ENCODE peak calls at places on chromosomes 16 and 17, in four cellular contexts. Z is IMR-90, I is H9, D is H1. X is an unnamed sample.

GRCh38 chr17:66734544-66734943 is 100.4 kb upstream of the CACNG5 start:
- DNase-seq in Z (no peak), I (no peak), D (no peak), X (no peak)

GRCh38 chr17:37026534-37026875 is 77.8 kb downstream of the AATF start:
- DNase-seq in Z (no peak), I (no peak), D (no peak), X (no peak)

GRCh38 chr17:74680941-74681340 is 31.8 kb downstream of the CD300LF start:
- DNase-seq in Z (no peak), I (no peak), D (no peak), X (no peak)

GRCh38 chr16:78421244-78421661 is 321.8 kb downstream of the WWOX start:
- DNase-seq in Z (no peak), I (no peak), D (no peak), X (peak)

GRCh38 chr17:14923981-14924380 is 341.1 kb downstream of the PMP22 start:
- DNase-seq in Z (peak), I (no peak), D (no peak), X (no peak)

GRCh38 chr17:8153550-8153956 is 1.3 kb upstream of the PER1 start:
- DNase-seq in Z (peak), I (peak), D (no peak), X (peak)

GRCh38 chr17:37564252-37564651 is 45.0 kb downstream of the SYNRG start:
- DNase-seq in Z (no peak), I (no peak), D (no peak), X (no peak)

GRCh38 chr16:55655709-55656694 is at the start of gene SLC6A2:
- DNase-seq in Z (no peak), I (peak), D (peak), X (peak)

GRCh38 chr16:51523400-51523799 is 372.3 kb upstream of the SALL1 start:
- DNase-seq in Z (peak), I (no peak), D (no peak), X (no peak)

GRCh38 chr17:56939869-56940484 is 20.9 kb downstream of the COIL start:
- DNase-seq in Z (peak), I (no peak), D (peak), X (peak)

GRCh38 chr17:65055708-65056638 is 567 bp downstream of the GNA13 start:
- DNase-seq in Z (peak), I (peak), D (no peak), X (peak)

GRCh38 chr17:21285164-21286065 is 904 bp downstream of the MAP2K3 start:
- DNase-seq in Z (peak), I (no peak), D (no peak), X (no peak)

GRCh38 chr17:76796081-76796480 is 58.2 kb downstream of the MFSD11 start:
- DNase-seq in Z (no peak), I (no peak), D (no peak), X (no peak)

GRCh38 chr16:89371386-89371785 is 119.0 kb downstream of the ANKRD11 start:
- DNase-seq in Z (no peak), I (no peak), D (no peak), X (no peak)

GRCh38 chr16:26050489-26050888 is 358.7 kb downstream of the HS3ST4 start:
- DNase-seq in Z (no peak), I (no peak), D (no peak), X (peak)

GRCh38 chr17:17698869-17699351 is 17.7 kb downstream of the RAI1 start:
- DNase-seq in Z (peak), I (peak), D (no peak), X (no peak)

GRCh38 chr17:3555189-3555796 is 2.3 kb downstream of the TRPV3 start:
- DNase-seq in Z (no peak), I (peak), D (no peak), X (no peak)

GRCh38 chr17:76998839-76999238 is 130.6 kb downstream of the MGAT5B start:
- DNase-seq in Z (no peak), I (no peak), D (no peak), X (no peak)

GRCh38 chr16:12688972-12689850 is 114.5 kb downstream of the CPPED1 start:
- DNase-seq in Z (no peak), I (no peak), D (no peak), X (no peak)

GRCh38 chr17:75067856-75068255 is 19.9 kb upstream of the SLC16A5 start:
- DNase-seq in Z (no peak), I (no peak), D (no peak), X (no peak)

GRCh38 chr17:68318103-68318991 is 27.1 kb downstream of the ARSG start:
- DNase-seq in Z (peak), I (no peak), D (no peak), X (no peak)

GRCh38 chr16:57624044-57624688 is 4.3 kb upstream of the ADGRG1 start:
- DNase-seq in Z (peak), I (no peak), D (no peak), X (peak)

GRCh38 chr17:72390675-72391501 is 270.1 kb downstream of the SOX9 start:
- DNase-seq in Z (peak), I (no peak), D (no peak), X (peak)

GRCh38 chr16:69407702-69408323 is 16.6 kb upstream of the CYB5B start:
- DNase-seq in Z (no peak), I (no peak), D (no peak), X (no peak)

GRCh38 chr16:4911831-4912422 is 25.0 kb downstream of the PPL start:
- DNase-seq in Z (peak), I (no peak), D (no peak), X (no peak)

GRCh38 chr17:67278363-67278762 is 33.4 kb upstream of the HELZ start:
- DNase-seq in Z (no peak), I (no peak), D (no peak), X (no peak)

GRCh38 chr17:44854201-44854600 is 6.5 kb downstream of the HIGD1B start:
- DNase-seq in Z (no peak), I (no peak), D (no peak), X (no peak)
- H4K5ac ChIP-seq in Z (no peak), I (no peak), D (no peak), X (no peak)

GRCh38 chr17:60600490-60601431 is 768 bp downstream of the PPM1D start:
- DNase-seq in Z (peak), I (peak), D (peak), X (peak)

GRCh38 chr17:60599620-60600489 is at the start of gene PPM1D:
- DNase-seq in Z (peak), I (peak), D (peak), X (peak)

GRCh38 chr17:60602385-60602742 is 2.4 kb downstream of the PPM1D start:
- DNase-seq in Z (no peak), I (no peak), D (peak), X (peak)

GRCh38 chr17:60602871-60603270 is 2.9 kb downstream of the PPM1D start:
- DNase-seq in Z (no peak), I (no peak), D (no peak), X (no peak)

GRCh38 chr17:60601443-60602384 is 1.7 kb downstream of the PPM1D start:
- DNase-seq in Z (peak), I (peak), D (peak), X (peak)
- H3K4ac ChIP-seq in Z (peak), I (no peak), D (no peak), X (no peak)

GRCh38 chr16:28130099-28131088 is 66.9 kb upstream of the GSG1L start:
- DNase-seq in Z (no peak), I (no peak), D (no peak), X (no peak)
- H3K9ac ChIP-seq in Z (no peak), I (no peak), D (no peak), X (no peak)

GRCh38 chr16:49844399-49844798 is 11.5 kb downstream of the ZNF423 start:
- DNase-seq in Z (no peak), I (no peak), D (no peak), X (no peak)

GRCh38 chr16:49839462-49839825 is 16.5 kb downstream of the ZNF423 start:
- DNase-seq in Z (no peak), I (no peak), D (no peak), X (no peak)

GRCh38 chr16:49846800-49847199 is 9.1 kb downstream of the ZNF423 start:
- DNase-seq in Z (no peak), I (no peak), D (no peak), X (no peak)

GRCh38 chr16:49843758-49844157 is 12.2 kb downstream of the ZNF423 start:
- DNase-seq in Z (no peak), I (no peak), D (no peak), X (no peak)

DNA sequence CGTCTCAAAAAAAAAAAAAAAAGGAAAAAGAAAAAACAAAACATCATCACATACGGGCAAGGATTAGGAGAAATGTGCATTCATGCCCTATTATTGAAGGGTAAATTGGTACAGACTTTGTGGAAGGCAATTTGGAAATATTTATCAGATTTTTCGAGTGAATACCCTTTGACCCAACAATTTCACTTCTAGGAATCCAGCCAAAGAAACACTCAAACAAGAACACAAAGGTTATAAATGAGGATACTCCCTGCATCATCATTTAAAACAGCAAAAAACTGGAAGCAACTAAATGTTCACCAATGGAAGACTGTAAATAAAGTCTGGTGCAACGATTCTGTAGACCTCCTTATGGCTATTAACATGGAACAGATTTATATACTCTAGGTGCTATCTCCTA is 12.9 kb downstream of the ZNF423 start:
- DNase-seq in Z (no peak), I (no peak), D (no peak), X (no peak)
- H4K5ac ChIP-seq in Z (no peak), I (no peak), D (no peak), X (no peak)

DNA sequence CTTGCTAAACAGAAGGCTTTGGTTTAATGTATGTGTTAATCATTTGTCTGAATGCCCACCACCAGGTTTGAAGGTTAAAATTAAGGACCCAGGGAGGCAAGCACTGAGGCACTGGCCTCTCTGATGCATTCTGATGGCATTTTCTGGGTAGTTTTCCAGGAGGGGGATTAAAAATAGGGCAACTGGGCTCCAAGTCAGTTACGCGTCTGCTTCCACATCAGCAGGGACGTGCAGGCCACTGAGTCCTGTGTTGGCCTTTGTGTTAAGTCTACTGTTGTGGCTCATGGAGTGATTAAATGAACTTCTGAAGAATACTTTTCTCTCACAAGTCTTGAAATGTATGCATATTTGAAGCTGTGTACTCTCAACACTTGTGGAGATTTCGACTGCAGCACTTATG is 26.9 kb downstream of the MARF1 start:
- DNase-seq in Z (no peak), I (no peak), D (no peak), X (no peak)
- H3K4ac ChIP-seq in Z (no peak), I (no peak), D (no peak), X (no peak)

DNA sequence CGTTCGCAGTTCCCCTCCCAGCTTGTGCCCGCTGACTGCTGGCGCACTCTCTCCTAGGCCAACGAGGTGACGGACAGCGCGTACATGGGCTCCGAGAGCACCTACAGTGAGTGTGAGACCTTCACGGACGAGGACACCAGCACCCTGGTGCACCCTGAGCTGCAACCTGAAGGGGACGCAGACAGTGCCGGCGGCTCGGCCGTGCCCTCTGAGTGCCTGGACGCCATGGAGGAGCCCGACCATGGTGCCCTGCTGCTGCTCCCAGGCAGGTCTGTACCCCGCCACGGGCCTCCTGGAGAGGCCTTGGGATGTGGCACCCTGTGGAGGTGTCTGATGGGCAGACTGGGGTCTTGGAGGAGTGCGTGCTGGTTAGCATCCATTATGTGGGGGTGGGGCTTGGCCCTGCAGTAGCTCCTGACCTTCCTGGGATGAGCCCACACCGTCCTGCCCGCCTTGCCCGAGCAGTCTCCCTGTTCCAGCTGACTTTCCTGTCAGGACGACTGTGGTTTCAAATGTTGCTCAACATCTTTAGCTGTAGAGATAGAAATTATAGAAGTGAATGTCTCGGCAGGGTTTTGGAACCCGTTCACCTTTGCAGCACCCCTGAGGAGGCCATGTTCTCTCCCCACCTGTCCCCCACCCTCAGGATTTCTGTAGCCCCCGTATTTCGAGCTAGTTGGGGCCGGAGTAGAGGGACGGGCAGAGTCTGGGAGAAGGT is 44.9 kb upstream of the CAPN15 start:
- DNase-seq in Z (no peak), I (no peak), D (no peak), X (no peak)
- H3K9ac ChIP-seq in Z (no peak), I (no peak), D (no peak), X (peak)

DNA sequence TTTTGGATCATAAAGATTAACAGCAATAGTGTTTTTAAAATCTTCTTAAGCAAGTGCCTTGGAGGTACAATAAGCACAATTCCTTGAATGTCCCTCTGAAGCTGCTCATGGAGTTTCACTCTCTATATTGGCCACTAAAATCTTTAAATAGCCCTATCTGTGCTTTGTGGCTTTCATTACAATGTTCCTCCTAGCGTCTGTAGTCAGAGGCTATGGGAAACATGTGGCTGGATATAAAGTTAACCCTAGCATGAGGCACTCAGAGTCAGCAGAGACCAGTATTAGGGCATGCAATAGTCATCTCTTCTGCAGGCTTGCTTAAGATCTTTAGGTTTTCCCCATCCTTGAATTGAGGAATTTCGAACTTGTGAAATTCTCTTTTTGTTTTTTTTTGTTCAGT is 668.2 kb downstream of the CDH11 start:
- DNase-seq in Z (no peak), I (no peak), D (no peak), X (no peak)
- H4K5ac ChIP-seq in Z (no peak), I (no peak), D (no peak), X (no peak)

DNA sequence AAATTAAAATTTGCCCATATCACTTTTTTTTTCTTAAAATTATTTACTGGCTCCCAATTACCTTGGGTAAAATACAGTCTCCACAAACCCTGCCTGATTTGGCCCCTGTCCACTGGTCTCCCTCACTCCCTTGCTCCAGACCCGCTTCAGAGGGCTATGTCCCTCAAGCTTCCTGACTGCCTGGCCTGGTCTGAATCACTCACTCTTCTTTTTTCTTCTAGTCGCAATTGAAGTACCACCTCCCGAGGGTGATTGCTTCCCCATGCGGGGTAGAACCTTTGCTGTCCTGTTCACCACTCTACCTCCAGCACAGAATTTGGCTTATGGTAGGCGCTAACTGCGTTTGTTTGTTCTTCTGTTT is 598 bp upstream of the PGAP3 start:
- DNase-seq in Z (peak), I (no peak), D (peak), X (peak)
- H3K4ac ChIP-seq in Z (peak), I (no peak), D (peak), X (peak)

GRCh38 chr16:7303677-7304200 is 28.9 kb upstream of the RBFOX1 start:
- DNase-seq in Z (no peak), I (peak), D (peak), X (peak)
- H3K9ac ChIP-seq in Z (no peak), I (no peak), D (no peak), X (peak)

X was measured in mesendoderm.